ENCODE peak calls at places on chromosome 6, in five cellular contexts. One of them, this sample, is unnamed.

GRCh38 chr6:3308106-3308505 is 49.4 kb downstream of the PSMG4 start:
- DNase-seq in ovary: no peak
- DNase-seq in endodermal cell: peak; percentile 11
- DNase-seq in IMR-90: no peak
- DNase-seq in psoas muscle: no peak
- DNase-seq in this sample: peak; percentile 17

GRCh38 chr6:126539022-126539421 is 199.1 kb downstream of the CENPW start:
- DNase-seq in ovary: no peak
- DNase-seq in endodermal cell: no peak
- DNase-seq in IMR-90: peak; percentile 52
- DNase-seq in psoas muscle: no peak
- DNase-seq in this sample: no peak

GRCh38 chr6:147166360-147166944 is 37.8 kb upstream of the STXBP5 start:
- DNase-seq in ovary: no peak
- DNase-seq in endodermal cell: no peak
- DNase-seq in IMR-90: peak; percentile 18
- DNase-seq in psoas muscle: no peak
- DNase-seq in this sample: no peak

GRCh38 chr6:42321976-42322375 is 104.3 kb upstream of the MRPS10 start:
- DNase-seq in ovary: no peak
- DNase-seq in endodermal cell: no peak
- DNase-seq in IMR-90: no peak
- DNase-seq in psoas muscle: no peak
- DNase-seq in this sample: no peak

GRCh38 chr6:7147051-7147671 is 39.4 kb downstream of the RREB1 start:
- DNase-seq in ovary: no peak
- DNase-seq in endodermal cell: peak; percentile 50
- DNase-seq in IMR-90: no peak
- DNase-seq in psoas muscle: no peak
- DNase-seq in this sample: no peak

GRCh38 chr6:106631356-106631755 is 2.0 kb downstream of the QRSL1 start:
- DNase-seq in ovary: no peak
- DNase-seq in endodermal cell: no peak
- DNase-seq in IMR-90: peak; percentile 13
- DNase-seq in psoas muscle: no peak
- DNase-seq in this sample: no peak

GRCh38 chr6:165774903-165775608 is 112.0 kb upstream of the PDE10A start:
- DNase-seq in ovary: no peak
- DNase-seq in endodermal cell: peak; percentile 56
- DNase-seq in IMR-90: no peak
- DNase-seq in psoas muscle: no peak
- DNase-seq in this sample: no peak

GRCh38 chr6:84103029-84103428 is 69.5 kb downstream of the MRAP2 start:
- DNase-seq in ovary: no peak
- DNase-seq in endodermal cell: no peak
- DNase-seq in IMR-90: peak; percentile 24
- DNase-seq in psoas muscle: no peak
- DNase-seq in this sample: no peak

GRCh38 chr6:169868458-169868857 is 117.0 kb downstream of the ERMARD start:
- DNase-seq in ovary: no peak
- DNase-seq in endodermal cell: peak; percentile 41
- DNase-seq in IMR-90: no peak
- DNase-seq in psoas muscle: no peak
- DNase-seq in this sample: peak; percentile 47

GRCh38 chr6:151999194-151999593 is 191.7 kb downstream of the ESR1 start:
- DNase-seq in ovary: no peak
- DNase-seq in endodermal cell: no peak
- DNase-seq in IMR-90: no peak
- DNase-seq in psoas muscle: no peak
- DNase-seq in this sample: no peak

GRCh38 chr6:16320533-16321340 is 82.3 kb downstream of the GMPR start:
- DNase-seq in ovary: no peak
- DNase-seq in endodermal cell: no peak
- DNase-seq in IMR-90: peak; percentile 91
- DNase-seq in psoas muscle: peak; percentile 71
- DNase-seq in this sample: no peak

GRCh38 chr6:69796081-69796626 is 656 bp downstream of the LMBRD1 start:
- DNase-seq in ovary: no peak
- DNase-seq in endodermal cell: peak; percentile 85
- DNase-seq in IMR-90: peak; percentile 45
- DNase-seq in psoas muscle: no peak
- DNase-seq in this sample: no peak

GRCh38 chr6:27966044-27966443 is 9.0 kb downstream of the OR2B6 start:
- DNase-seq in ovary: no peak
- DNase-seq in endodermal cell: no peak
- DNase-seq in IMR-90: no peak
- DNase-seq in psoas muscle: no peak
- DNase-seq in this sample: no peak

GRCh38 chr6:26216015-26216885 is 129.0 kb downstream of the HFE start:
- DNase-seq in ovary: peak; percentile 73
- DNase-seq in endodermal cell: peak; percentile 91
- DNase-seq in IMR-90: peak; percentile 99
- DNase-seq in psoas muscle: peak; percentile 64
- DNase-seq in this sample: peak; percentile 87

DNA sequence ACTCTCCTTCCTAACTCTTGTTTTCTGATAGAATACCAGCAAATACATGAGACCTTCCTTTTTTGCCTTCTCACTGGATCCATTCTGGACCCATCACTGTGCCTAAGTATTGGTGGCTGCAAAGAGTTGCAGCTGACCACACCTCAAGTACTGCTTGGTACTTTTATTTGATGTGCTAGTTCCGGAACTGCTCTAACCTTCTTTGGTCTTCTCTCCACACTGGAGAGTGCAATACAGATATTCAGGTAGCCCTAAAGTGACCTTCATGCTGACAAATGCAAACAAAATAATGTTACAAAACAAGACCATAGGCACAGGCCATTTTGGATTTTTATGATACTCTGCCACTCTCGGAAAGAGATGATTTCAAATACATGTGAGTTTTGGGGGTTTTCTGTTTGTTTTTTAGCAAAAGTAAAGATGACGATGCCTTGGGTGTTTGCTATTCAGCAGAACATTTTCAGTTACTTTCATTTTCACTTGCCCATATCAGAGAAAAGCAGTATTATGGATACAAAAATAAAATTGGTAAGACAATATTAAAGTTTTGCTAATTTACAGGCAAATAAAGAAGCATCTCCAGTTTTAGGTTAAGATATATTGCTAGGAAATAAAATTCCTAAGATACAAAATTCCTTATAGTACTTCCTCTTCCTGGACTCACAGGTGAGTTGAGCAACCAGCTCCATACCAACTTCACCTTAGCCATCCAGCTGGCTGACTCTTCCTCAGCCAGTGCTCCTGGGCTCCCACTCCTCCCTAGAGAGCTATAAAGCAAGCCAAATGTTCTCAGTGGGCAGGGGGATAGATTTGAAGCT is 42.0 kb downstream of the PTPRK start:
- DNase-seq in ovary: no peak
- DNase-seq in endodermal cell: no peak
- DNase-seq in IMR-90: no peak
- DNase-seq in psoas muscle: no peak
- DNase-seq in this sample: no peak
- H3K27ac ChIP-seq in ovary: peak overlapping the region; percentile 30
- H3K27ac ChIP-seq in endodermal cell: no peak overlapping the region
- H3K27ac ChIP-seq in IMR-90: no peak overlapping the region
- H3K27ac ChIP-seq in psoas muscle: no peak overlapping the region
- H3K27ac ChIP-seq in this sample: no peak overlapping the region

GRCh38 chr6:36368921-36369880 is 18.3 kb downstream of the ETV7 start:
- DNase-seq in ovary: no peak
- DNase-seq in endodermal cell: peak; percentile 42
- DNase-seq in IMR-90: peak; percentile 83
- DNase-seq in psoas muscle: peak; percentile 72
- DNase-seq in this sample: no peak
- H3K27ac ChIP-seq in ovary: no peak overlapping the region
- H3K27ac ChIP-seq in endodermal cell: no peak overlapping the region
- H3K27ac ChIP-seq in IMR-90: no peak overlapping the region
- H3K27ac ChIP-seq in psoas muscle: peak overlapping the region; percentile 13
- H3K27ac ChIP-seq in this sample: no peak overlapping the region

DNA sequence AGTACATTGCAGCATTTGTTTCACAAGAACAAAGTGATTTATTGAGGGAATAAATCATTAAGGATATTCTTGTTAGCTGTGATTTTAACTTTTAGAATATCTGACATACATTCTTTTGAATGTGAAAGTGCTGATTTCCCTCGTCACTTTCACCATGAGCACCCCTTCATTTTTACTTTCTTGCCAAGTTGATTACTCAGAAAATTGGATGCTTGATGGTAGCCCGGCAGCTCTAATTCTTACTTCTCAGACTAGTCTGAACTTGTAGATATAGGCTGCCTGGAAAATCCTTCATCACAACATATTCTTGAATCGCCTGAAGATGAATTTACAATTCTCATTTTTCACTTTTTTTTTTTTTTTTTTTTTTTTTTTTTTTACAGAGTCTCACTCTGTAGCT is 147.1 kb upstream of the SMLR1 start:
- DNase-seq in ovary: no peak
- DNase-seq in endodermal cell: no peak
- DNase-seq in IMR-90: peak; percentile 19
- DNase-seq in psoas muscle: no peak
- DNase-seq in this sample: no peak
- H3K27ac ChIP-seq in ovary: peak overlapping the region; percentile 67
- H3K27ac ChIP-seq in endodermal cell: no peak overlapping the region
- H3K27ac ChIP-seq in IMR-90: no peak overlapping the region
- H3K27ac ChIP-seq in psoas muscle: no peak overlapping the region
- H3K27ac ChIP-seq in this sample: peak overlapping the region; percentile 71

GRCh38 chr6:111805511-111806181 is 67.6 kb downstream of the FYN start:
- DNase-seq in ovary: no peak
- DNase-seq in endodermal cell: no peak
- DNase-seq in IMR-90: peak; percentile 85
- DNase-seq in psoas muscle: no peak
- DNase-seq in this sample: no peak
- H3K27ac ChIP-seq in ovary: no peak overlapping the region
- H3K27ac ChIP-seq in endodermal cell: no peak overlapping the region
- H3K27ac ChIP-seq in IMR-90: no peak overlapping the region
- H3K27ac ChIP-seq in psoas muscle: no peak overlapping the region
- H3K27ac ChIP-seq in this sample: peak overlapping the region; percentile 3

GRCh38 chr6:157967486-157967885 is 14.2 kb upstream of the SYNJ2 start:
- DNase-seq in ovary: no peak
- DNase-seq in endodermal cell: peak; percentile 38
- DNase-seq in IMR-90: no peak
- DNase-seq in psoas muscle: no peak
- DNase-seq in this sample: no peak

GRCh38 chr6:157965387-157965786 is 16.3 kb upstream of the SYNJ2 start:
- DNase-seq in ovary: no peak
- DNase-seq in endodermal cell: peak; percentile 13
- DNase-seq in IMR-90: no peak
- DNase-seq in psoas muscle: no peak
- DNase-seq in this sample: no peak

GRCh38 chr6:157966990-157967389 is 14.7 kb upstream of the SYNJ2 start:
- DNase-seq in ovary: no peak
- DNase-seq in endodermal cell: peak; percentile 49
- DNase-seq in IMR-90: no peak
- DNase-seq in psoas muscle: no peak
- DNase-seq in this sample: no peak

GRCh38 chr6:157964139-157964538 is 17.5 kb upstream of the SYNJ2 start:
- DNase-seq in ovary: no peak
- DNase-seq in endodermal cell: no peak
- DNase-seq in IMR-90: peak; percentile 38
- DNase-seq in psoas muscle: no peak
- DNase-seq in this sample: no peak

GRCh38 chr6:157966597-157966977 is 15.1 kb upstream of the SYNJ2 start:
- DNase-seq in ovary: no peak
- DNase-seq in endodermal cell: peak; percentile 35
- DNase-seq in IMR-90: no peak
- DNase-seq in psoas muscle: no peak
- DNase-seq in this sample: no peak
- H3K27ac ChIP-seq in ovary: no peak overlapping the region
- H3K27ac ChIP-seq in endodermal cell: no peak overlapping the region
- H3K27ac ChIP-seq in IMR-90: no peak overlapping the region
- H3K27ac ChIP-seq in psoas muscle: no peak overlapping the region
- H3K27ac ChIP-seq in this sample: no peak overlapping the region

GRCh38 chr6:5567352-5567751 is 306.0 kb downstream of the FARS2 start:
- DNase-seq in ovary: no peak
- DNase-seq in endodermal cell: no peak
- DNase-seq in IMR-90: no peak
- DNase-seq in psoas muscle: no peak
- DNase-seq in this sample: no peak

GRCh38 chr6:5569491-5569890 is 308.2 kb downstream of the FARS2 start:
- DNase-seq in ovary: no peak
- DNase-seq in endodermal cell: no peak
- DNase-seq in IMR-90: peak; percentile 49
- DNase-seq in psoas muscle: no peak
- DNase-seq in this sample: no peak

GRCh38 chr6:5566718-5567117 is 305.4 kb downstream of the FARS2 start:
- DNase-seq in ovary: no peak
- DNase-seq in endodermal cell: no peak
- DNase-seq in IMR-90: no peak
- DNase-seq in psoas muscle: no peak
- DNase-seq in this sample: no peak

GRCh38 chr6:5565976-5566375 is 304.7 kb downstream of the FARS2 start:
- DNase-seq in ovary: no peak
- DNase-seq in endodermal cell: no peak
- DNase-seq in IMR-90: no peak
- DNase-seq in psoas muscle: no peak
- DNase-seq in this sample: no peak

DNA sequence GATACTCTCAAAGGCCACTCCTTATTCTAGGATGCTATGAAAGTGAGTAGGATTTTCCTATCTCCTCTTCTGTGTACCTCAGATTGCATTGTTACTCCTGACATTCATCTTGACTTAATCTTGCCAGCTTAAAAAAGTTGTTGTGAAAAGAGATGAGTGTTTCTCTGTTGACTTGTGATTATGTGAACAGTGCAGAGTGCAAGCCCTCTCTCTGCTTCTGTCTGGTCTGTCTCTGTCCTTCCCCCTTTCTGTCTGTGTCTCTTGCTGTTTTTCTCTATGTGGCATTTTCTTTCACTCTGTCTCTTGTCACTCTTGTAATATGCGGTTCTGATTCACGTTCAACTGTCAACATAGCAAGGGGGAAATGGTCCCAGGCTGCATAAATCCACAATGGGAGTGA is 306.6 kb downstream of the FARS2 start:
- DNase-seq in ovary: no peak
- DNase-seq in endodermal cell: no peak
- DNase-seq in IMR-90: no peak
- DNase-seq in psoas muscle: no peak
- DNase-seq in this sample: no peak
- H3K27ac ChIP-seq in ovary: no peak overlapping the region
- H3K27ac ChIP-seq in endodermal cell: no peak overlapping the region
- H3K27ac ChIP-seq in IMR-90: no peak overlapping the region
- H3K27ac ChIP-seq in psoas muscle: no peak overlapping the region
- H3K27ac ChIP-seq in this sample: no peak overlapping the region

DNA sequence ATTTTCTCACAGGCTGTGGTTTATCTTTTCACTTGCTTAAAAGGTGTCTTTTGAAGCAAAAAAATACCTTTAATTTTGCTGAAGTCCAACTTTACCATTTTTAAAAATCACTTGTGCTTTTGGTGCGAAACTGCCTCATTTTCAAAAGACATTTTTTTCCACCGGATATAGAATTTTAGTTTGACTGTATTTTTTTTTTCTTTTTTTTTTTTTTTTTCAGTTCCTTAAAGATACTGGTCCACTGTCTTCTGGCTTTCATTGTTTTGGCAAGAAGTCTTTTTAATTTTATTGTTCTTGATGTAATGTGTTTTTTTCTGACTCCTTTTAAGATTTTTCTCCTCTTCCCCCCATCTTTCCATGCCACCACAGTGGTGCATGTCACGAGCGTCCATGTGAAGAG is 198.2 kb downstream of the ARID1B start:
- DNase-seq in ovary: no peak
- DNase-seq in endodermal cell: no peak
- DNase-seq in IMR-90: no peak
- DNase-seq in psoas muscle: no peak
- DNase-seq in this sample: no peak
- H3K27ac ChIP-seq in ovary: no peak overlapping the region
- H3K27ac ChIP-seq in endodermal cell: no peak overlapping the region
- H3K27ac ChIP-seq in IMR-90: no peak overlapping the region
- H3K27ac ChIP-seq in psoas muscle: no peak overlapping the region
- H3K27ac ChIP-seq in this sample: no peak overlapping the region

This sample was measured in coronary artery.